ENCODE peak calls at places on chromosomes 16 and 17, in four cellular contexts. F is A549, T is WTC11, E is H1. U is an unnamed sample.

GRCh38 chr17:42221886-42222745 is 27.8 kb upstream of the GHDC start:
- DNase-seq in F (peak; percentile 74), T (peak; percentile 61), E (peak; percentile 15), U (peak; percentile 28)

GRCh38 chr17:33653389-33653788 is 360.3 kb upstream of the ASIC2 start:
- DNase-seq in F (no peak), T (no peak), E (no peak), U (no peak)

GRCh38 chr17:73689596-73690275 is 45.5 kb upstream of the SDK2 start:
- DNase-seq in F (no peak), T (no peak), E (no peak), U (no peak)

GRCh38 chr17:55294042-55294751 is 29.4 kb downstream of the HLF start:
- DNase-seq in F (no peak), T (no peak), E (no peak), U (no peak)

GRCh38 chr17:73192894-73193701 is at the start of gene COG1:
- DNase-seq in F (peak; percentile 91), T (peak; percentile 82), E (no peak), U (peak; percentile 94)

GRCh38 chr16:23962001-23962400 is 126.2 kb downstream of the PRKCB start:
- DNase-seq in F (no peak), T (no peak), E (no peak), U (no peak)

GRCh38 chr17:73711184-73711583 is 66.9 kb upstream of the SDK2 start:
- DNase-seq in F (no peak), T (no peak), E (no peak), U (no peak)

GRCh38 chr17:78131172-78132085 is 858 bp downstream of the TMC8 start:
- DNase-seq in F (no peak), T (no peak), E (no peak), U (no peak)

GRCh38 chr17:81241648-81242420 is 2.7 kb downstream of the NDUFAF8 start:
- DNase-seq in F (peak; percentile 63), T (peak; percentile 87), E (peak; percentile 50), U (peak; percentile 78)

GRCh38 chr16:29156511-29156910 is 171.7 kb downstream of the LAT start:
- DNase-seq in F (no peak), T (no peak), E (no peak), U (no peak)

GRCh38 chr17:42009170-42009569 is 8.1 kb downstream of the DNAJC7 start:
- DNase-seq in F (peak; percentile 51), T (no peak), E (no peak), U (no peak)

GRCh38 chr17:30363715-30364202 is 15.0 kb upstream of the CPD start:
- DNase-seq in F (no peak), T (no peak), E (no peak), U (peak; percentile 41)

GRCh38 chr17:68766640-68767039 is 165.5 kb upstream of the FAM20A start:
- DNase-seq in F (no peak), T (no peak), E (no peak), U (no peak)

GRCh38 chr17:74877592-74878543 is 5.1 kb upstream of the FDXR start:
- DNase-seq in F (no peak), T (no peak), E (no peak), U (peak; percentile 79)

GRCh38 chr16:21236831-21237230 is 3.3 kb downstream of the ANKS4B start:
- DNase-seq in F (no peak), T (no peak), E (no peak), U (no peak)

GRCh38 chr16:87836844-87837581 is 32.3 kb downstream of the SLC7A5 start:
- DNase-seq in F (no peak), T (no peak), E (no peak), U (no peak)

GRCh38 chr17:49633250-49633649 is 44.6 kb downstream of the SPOP start:
- DNase-seq in F (no peak), T (no peak), E (no peak), U (no peak)

GRCh38 chr17:34054495-34054894 is 200.6 kb upstream of the CCL2 start:
- DNase-seq in F (no peak), T (no peak), E (no peak), U (no peak)

GRCh38 chr16:20918486-20919239 is 18.1 kb downstream of the LYRM1 start:
- DNase-seq in F (no peak), T (no peak), E (no peak), U (peak; percentile 86)

GRCh38 chr16:69131749-69132423 is 502 bp downstream of the CHTF8 start:
- DNase-seq in F (peak; percentile 83), T (peak; percentile 84), E (no peak), U (peak; percentile 98)

GRCh38 chr16:50059669-50060068 is 6.1 kb upstream of the HEATR3 start:
- DNase-seq in F (no peak), T (no peak), E (no peak), U (no peak)

GRCh38 chr16:69763557-69763942 is 1.4 kb downstream of the WWP2 start:
- DNase-seq in F (no peak), T (no peak), E (no peak), U (no peak)

GRCh38 chr17:79627766-79628690 is 17.2 kb upstream of the RBFOX3 start:
- DNase-seq in F (no peak), T (peak; percentile 6), E (no peak), U (no peak)

GRCh38 chr16:67148656-67149275 is 2.0 kb downstream of the B3GNT9 start:
- DNase-seq in F (no peak), T (no peak), E (no peak), U (no peak)

GRCh38 chr16:67147437-67148140 is 3.2 kb downstream of the B3GNT9 start:
- DNase-seq in F (no peak), T (no peak), E (no peak), U (no peak)

GRCh38 chr16:67149276-67150057 is 1.3 kb downstream of the B3GNT9 start:
- DNase-seq in F (no peak), T (no peak), E (no peak), U (no peak)

GRCh38 chr16:67146523-67147357 is 4.1 kb downstream of the B3GNT9 start:
- DNase-seq in F (no peak), T (no peak), E (no peak), U (no peak)

GRCh38 chr16:67148221-67148620 is 2.6 kb downstream of the B3GNT9 start:
- DNase-seq in F (no peak), T (no peak), E (no peak), U (no peak)
- TF ChIP-seq USF2 in F (no peak), T (no peak), E (no peak), U (no peak)

GRCh38 chr16:12211870-12212690 is 235.5 kb downstream of the SNX29 start:
- DNase-seq in F (no peak), T (no peak), E (no peak), U (no peak)

GRCh38 chr16:12217341-12217740 is 240.8 kb downstream of the SNX29 start:
- DNase-seq in F (no peak), T (no peak), E (no peak), U (no peak)

GRCh38 chr16:12214509-12214908 is 238.0 kb downstream of the SNX29 start:
- DNase-seq in F (no peak), T (no peak), E (no peak), U (no peak)

GRCh38 chr16:12213180-12213579 is 236.6 kb downstream of the SNX29 start:
- DNase-seq in F (no peak), T (no peak), E (no peak), U (no peak)

DNA sequence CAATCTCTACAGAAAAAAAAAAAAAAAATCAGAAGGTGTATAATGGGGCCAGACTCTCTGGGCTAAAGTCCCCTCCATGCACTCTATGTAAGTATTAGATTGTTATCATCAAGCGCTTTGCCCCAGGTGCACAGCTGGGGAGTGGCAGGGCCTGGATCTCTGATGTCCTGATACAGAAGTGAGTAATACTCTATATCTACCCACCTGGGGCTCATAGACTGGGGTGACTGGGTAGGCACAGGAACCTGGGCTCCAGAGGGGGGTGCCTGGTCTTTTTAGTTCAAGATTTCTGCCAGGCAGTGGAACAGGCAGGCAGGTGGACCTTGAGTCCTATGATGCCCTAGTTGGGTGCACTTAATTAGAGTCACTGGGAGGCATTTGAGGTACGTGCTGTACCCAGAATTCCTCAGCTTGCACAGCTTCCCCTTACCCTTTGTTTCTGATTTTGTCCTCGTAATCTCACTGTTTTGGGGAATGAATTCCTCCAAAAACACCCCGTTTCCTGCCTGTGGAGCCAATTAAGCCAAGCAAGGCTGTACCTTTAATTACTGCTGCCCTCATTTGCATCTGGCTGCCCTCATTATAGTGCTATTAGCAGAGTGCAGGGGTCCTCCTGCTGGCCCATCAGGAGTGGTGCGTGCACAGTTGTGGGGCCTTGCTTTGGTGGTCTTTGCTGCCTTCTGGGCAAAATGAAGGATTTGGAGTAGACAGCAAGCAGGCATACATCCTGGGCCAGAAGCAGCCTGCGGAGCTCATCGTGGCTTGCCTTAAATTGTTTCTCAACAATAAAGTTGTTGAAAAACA is 239.0 kb downstream of the SNX29 start:
- DNase-seq in F (no peak), T (peak; percentile 61), E (peak; percentile 27), U (no peak)
- TF ChIP-seq JUN in F (no peak), T (no peak), E (no peak), U (no peak)

GRCh38 chr16:978403-978802 is 3.2 kb upstream of the SOX8 start:
- DNase-seq in F (no peak), T (no peak), E (no peak), U (no peak)
- TF ChIP-seq USF2 in F (no peak), T (no peak), E (no peak), U (no peak)

DNA sequence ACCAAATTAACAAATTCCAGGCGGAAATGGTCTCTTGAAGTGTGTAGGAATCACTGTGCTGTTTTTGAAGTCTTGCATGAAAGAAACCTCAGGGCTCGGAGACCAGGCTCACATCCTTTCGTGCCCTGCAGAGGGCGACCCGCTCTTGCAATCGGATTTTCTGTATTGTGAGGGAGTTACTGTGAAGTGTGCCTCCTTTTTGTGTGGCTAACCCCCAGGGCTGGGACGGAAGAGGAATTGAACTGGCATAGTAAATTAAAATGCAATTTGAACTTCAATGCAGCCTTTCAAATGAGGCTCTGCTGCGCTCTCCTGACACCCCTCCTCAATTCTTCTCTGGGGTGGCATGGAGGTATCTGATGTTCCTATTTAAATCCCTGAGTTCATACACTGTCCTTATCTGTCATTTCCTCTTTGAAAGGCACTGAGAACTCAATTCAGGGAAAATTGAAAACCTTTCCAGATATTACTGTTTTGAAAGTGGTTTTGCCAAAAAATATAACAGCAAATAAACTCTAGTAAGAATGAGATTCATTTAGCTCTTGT is 51.5 kb upstream of the MGAT5B start:
- DNase-seq in F (peak; percentile 75), T (peak; percentile 75), E (peak; percentile 53), U (peak; percentile 73)
- TF ChIP-seq JUN in F (no peak), T (no peak), E (no peak), U (no peak)

DNA sequence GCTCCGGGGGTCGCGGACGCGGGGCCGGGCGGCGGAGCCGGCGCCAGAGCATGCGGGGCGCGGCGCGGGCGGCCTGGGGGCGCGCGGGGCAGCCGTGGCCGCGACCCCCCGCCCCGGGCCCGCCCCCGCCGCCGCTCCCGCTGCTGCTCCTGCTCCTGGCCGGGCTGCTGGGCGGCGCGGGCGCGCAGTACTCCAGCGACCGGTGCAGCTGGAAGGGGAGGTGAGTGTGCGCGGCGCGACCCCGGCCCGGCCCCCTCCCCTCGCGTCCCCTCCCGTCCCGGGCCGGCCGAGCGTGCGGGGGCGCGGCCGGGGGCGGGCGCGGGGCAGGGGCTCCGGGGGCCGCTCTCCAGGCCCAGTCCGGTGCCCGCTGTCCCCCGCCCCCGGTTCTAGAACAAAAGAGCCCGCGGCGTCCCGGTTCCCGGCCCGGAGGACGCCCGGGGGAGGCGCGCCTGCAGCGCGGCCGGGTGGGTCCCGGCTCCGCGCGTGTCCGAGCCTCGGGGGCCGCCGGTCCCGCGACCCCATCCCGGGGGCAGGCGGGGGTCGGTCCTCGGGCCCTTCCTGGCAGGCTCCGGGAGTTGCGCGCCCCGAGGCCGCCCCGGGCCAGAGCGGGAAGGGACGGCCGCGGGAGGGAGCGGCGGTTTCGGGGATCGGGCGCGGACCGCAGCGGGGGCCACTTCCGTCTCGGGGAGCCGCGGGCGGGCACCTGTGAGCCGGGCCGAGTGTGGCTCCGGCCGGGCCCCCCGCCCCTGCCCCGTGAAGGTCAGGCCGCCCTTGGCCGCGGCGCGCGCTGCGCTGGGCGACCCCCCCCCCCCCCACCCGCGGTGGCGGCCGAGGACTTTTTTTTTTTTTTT is 582 bp downstream of the METRNL start:
- DNase-seq in F (no peak), T (no peak), E (no peak), U (peak; percentile 45)
- TF ChIP-seq USF2 in F (no peak), T (no peak), E (no peak), U (no peak)

U was measured in K562.